ENCODE peak calls at places on chromosomes 1 and 21, in six cellular contexts. One of them, this sample, is unnamed.

GRCh38 chr1:70386121-70386520 is 24.9 kb upstream of the CTH start:
- DNase-seq in sigmoid colon: no peak
- DNase-seq in retinal pigment epithelial cell: no peak
- DNase-seq in PC-3: peak; percentile 87
- DNase-seq in CD8-positive, alpha-beta T cell: no peak
- DNase-seq in AG10803: no peak
- DNase-seq in this sample: no peak

GRCh38 chr1:19866758-19867157 is 15.4 kb upstream of the OTUD3 start:
- DNase-seq in sigmoid colon: no peak
- DNase-seq in CD8-positive, alpha-beta T cell: no peak
- DNase-seq in AG10803: peak; percentile 50
- DNase-seq in PC-3: peak; percentile 80
- DNase-seq in retinal pigment epithelial cell: no peak
- DNase-seq in this sample: no peak

GRCh38 chr1:170805957-170806662 is 129.2 kb upstream of the MROH9 start:
- DNase-seq in sigmoid colon: no peak
- DNase-seq in CD8-positive, alpha-beta T cell: no peak
- DNase-seq in PC-3: no peak
- DNase-seq in retinal pigment epithelial cell: peak; percentile 54
- DNase-seq in AG10803: peak; percentile 18
- DNase-seq in this sample: no peak

GRCh38 chr1:205542367-205542766 is 37.9 kb downstream of the CDK18 start:
- DNase-seq in CD8-positive, alpha-beta T cell: no peak
- DNase-seq in PC-3: no peak
- DNase-seq in retinal pigment epithelial cell: no peak
- DNase-seq in AG10803: no peak
- DNase-seq in sigmoid colon: no peak
- DNase-seq in this sample: no peak

GRCh38 chr1:41862411-41863221 is 56.1 kb downstream of the HIVEP3 start:
- DNase-seq in retinal pigment epithelial cell: peak; percentile 67
- DNase-seq in sigmoid colon: no peak
- DNase-seq in AG10803: peak; percentile 83
- DNase-seq in PC-3: peak; percentile 96
- DNase-seq in CD8-positive, alpha-beta T cell: no peak
- DNase-seq in this sample: peak; percentile 47

GRCh38 chr1:201617157-201617556 is 78.2 kb downstream of the NAV1 start:
- DNase-seq in retinal pigment epithelial cell: no peak
- DNase-seq in CD8-positive, alpha-beta T cell: no peak
- DNase-seq in AG10803: no peak
- DNase-seq in PC-3: no peak
- DNase-seq in sigmoid colon: no peak
- DNase-seq in this sample: no peak

GRCh38 chr1:32362474-32363313 is at the start of the genes FAM229A and TSSK3:
- DNase-seq in AG10803: no peak
- DNase-seq in retinal pigment epithelial cell: no peak
- DNase-seq in PC-3: no peak
- DNase-seq in sigmoid colon: no peak
- DNase-seq in CD8-positive, alpha-beta T cell: no peak
- DNase-seq in this sample: no peak

GRCh38 chr1:203286161-203286984 is 18.9 kb upstream of the BTG2 start:
- DNase-seq in retinal pigment epithelial cell: no peak
- DNase-seq in sigmoid colon: no peak
- DNase-seq in CD8-positive, alpha-beta T cell: no peak
- DNase-seq in AG10803: no peak
- DNase-seq in PC-3: no peak
- DNase-seq in this sample: no peak

GRCh38 chr1:160876311-160876710 is 8.7 kb downstream of the ITLN1 start:
- DNase-seq in retinal pigment epithelial cell: no peak
- DNase-seq in CD8-positive, alpha-beta T cell: no peak
- DNase-seq in PC-3: no peak
- DNase-seq in sigmoid colon: no peak
- DNase-seq in AG10803: no peak
- DNase-seq in this sample: no peak

GRCh38 chr1:42214447-42214871 is 49.9 kb upstream of the GUCA2A start:
- DNase-seq in CD8-positive, alpha-beta T cell: no peak
- DNase-seq in AG10803: peak; percentile 66
- DNase-seq in PC-3: peak; percentile 71
- DNase-seq in retinal pigment epithelial cell: peak; percentile 90
- DNase-seq in sigmoid colon: no peak
- DNase-seq in this sample: peak; percentile 50

GRCh38 chr1:90488451-90488850 is 228.7 kb downstream of the BARHL2 start:
- DNase-seq in CD8-positive, alpha-beta T cell: no peak
- DNase-seq in retinal pigment epithelial cell: no peak
- DNase-seq in AG10803: peak; percentile 3
- DNase-seq in PC-3: peak; percentile 5
- DNase-seq in sigmoid colon: no peak
- DNase-seq in this sample: no peak

GRCh38 chr1:214446772-214447556 is 104.4 kb downstream of the PTPN14 start:
- DNase-seq in AG10803: peak; percentile 96
- DNase-seq in retinal pigment epithelial cell: peak; percentile 71
- DNase-seq in PC-3: peak; percentile 99
- DNase-seq in CD8-positive, alpha-beta T cell: no peak
- DNase-seq in sigmoid colon: no peak
- DNase-seq in this sample: peak; percentile 83

GRCh38 chr1:159714529-159714928 is at the start of gene CRP:
- DNase-seq in AG10803: no peak
- DNase-seq in PC-3: no peak
- DNase-seq in retinal pigment epithelial cell: no peak
- DNase-seq in CD8-positive, alpha-beta T cell: no peak
- DNase-seq in sigmoid colon: no peak
- DNase-seq in this sample: no peak

GRCh38 chr21:35400233-35400939 is 351.3 kb upstream of the RUNX1 start:
- DNase-seq in retinal pigment epithelial cell: peak; percentile 39
- DNase-seq in PC-3: peak; percentile 90
- DNase-seq in AG10803: peak; percentile 65
- DNase-seq in sigmoid colon: no peak
- DNase-seq in CD8-positive, alpha-beta T cell: peak; percentile 2
- DNase-seq in this sample: peak; percentile 35

GRCh38 chr1:235070819-235071218 is 57.8 kb downstream of the TOMM20 start:
- DNase-seq in PC-3: no peak
- DNase-seq in sigmoid colon: no peak
- DNase-seq in retinal pigment epithelial cell: no peak
- DNase-seq in AG10803: no peak
- DNase-seq in CD8-positive, alpha-beta T cell: no peak
- DNase-seq in this sample: no peak

GRCh38 chr1:64941466-64942117 is 24.8 kb downstream of the JAK1 start:
- DNase-seq in PC-3: no peak
- DNase-seq in CD8-positive, alpha-beta T cell: no peak
- DNase-seq in sigmoid colon: no peak
- DNase-seq in retinal pigment epithelial cell: no peak
- DNase-seq in AG10803: no peak
- DNase-seq in this sample: no peak

GRCh38 chr1:203153051-203153988 is 22.3 kb downstream of the MYBPH start:
- DNase-seq in retinal pigment epithelial cell: no peak
- DNase-seq in AG10803: no peak
- DNase-seq in CD8-positive, alpha-beta T cell: no peak
- DNase-seq in PC-3: no peak
- DNase-seq in sigmoid colon: no peak
- DNase-seq in this sample: no peak

GRCh38 chr1:102472524-102472923 is 475.8 kb upstream of the OLFM3 start:
- DNase-seq in PC-3: no peak
- DNase-seq in CD8-positive, alpha-beta T cell: no peak
- DNase-seq in sigmoid colon: no peak
- DNase-seq in retinal pigment epithelial cell: no peak
- DNase-seq in AG10803: no peak
- DNase-seq in this sample: no peak

GRCh38 chr1:18830596-18830995 is 28.9 kb downstream of the TAS1R2 start:
- DNase-seq in sigmoid colon: no peak
- DNase-seq in retinal pigment epithelial cell: no peak
- DNase-seq in CD8-positive, alpha-beta T cell: no peak
- DNase-seq in AG10803: no peak
- DNase-seq in PC-3: no peak
- DNase-seq in this sample: no peak

GRCh38 chr1:198904356-198904755 is 265.5 kb downstream of the PTPRC start:
- DNase-seq in CD8-positive, alpha-beta T cell: no peak
- DNase-seq in sigmoid colon: no peak
- DNase-seq in PC-3: peak; percentile 43
- DNase-seq in AG10803: peak; percentile 66
- DNase-seq in retinal pigment epithelial cell: no peak
- DNase-seq in this sample: no peak

GRCh38 chr1:198906739-198907422 is 268.0 kb downstream of the PTPRC start:
- DNase-seq in PC-3: no peak
- DNase-seq in CD8-positive, alpha-beta T cell: no peak
- DNase-seq in AG10803: no peak
- DNase-seq in retinal pigment epithelial cell: no peak
- DNase-seq in sigmoid colon: no peak
- DNase-seq in this sample: no peak

GRCh38 chr1:198909973-198910372 is 271.1 kb downstream of the PTPRC start:
- DNase-seq in AG10803: peak; percentile 21
- DNase-seq in CD8-positive, alpha-beta T cell: no peak
- DNase-seq in retinal pigment epithelial cell: no peak
- DNase-seq in PC-3: no peak
- DNase-seq in sigmoid colon: no peak
- DNase-seq in this sample: no peak

GRCh38 chr1:198908995-198909394 is 270.2 kb downstream of the PTPRC start:
- DNase-seq in AG10803: peak; percentile 59
- DNase-seq in sigmoid colon: no peak
- DNase-seq in PC-3: no peak
- DNase-seq in CD8-positive, alpha-beta T cell: no peak
- DNase-seq in retinal pigment epithelial cell: no peak
- DNase-seq in this sample: no peak

GRCh38 chr1:198907423-198907746 is 268.5 kb downstream of the PTPRC start:
- DNase-seq in PC-3: no peak
- DNase-seq in retinal pigment epithelial cell: no peak
- DNase-seq in sigmoid colon: no peak
- DNase-seq in AG10803: no peak
- DNase-seq in CD8-positive, alpha-beta T cell: no peak
- DNase-seq in this sample: no peak
- TF ChIP-seq CTCF in PC-3: no peak
- TF ChIP-seq CTCF in retinal pigment epithelial cell: no peak
- TF ChIP-seq CTCF in sigmoid colon: no peak
- TF ChIP-seq CTCF in AG10803: no peak
- TF ChIP-seq CTCF in CD8-positive, alpha-beta T cell: peak; percentile 29
- TF ChIP-seq CTCF in this sample: no peak

DNA sequence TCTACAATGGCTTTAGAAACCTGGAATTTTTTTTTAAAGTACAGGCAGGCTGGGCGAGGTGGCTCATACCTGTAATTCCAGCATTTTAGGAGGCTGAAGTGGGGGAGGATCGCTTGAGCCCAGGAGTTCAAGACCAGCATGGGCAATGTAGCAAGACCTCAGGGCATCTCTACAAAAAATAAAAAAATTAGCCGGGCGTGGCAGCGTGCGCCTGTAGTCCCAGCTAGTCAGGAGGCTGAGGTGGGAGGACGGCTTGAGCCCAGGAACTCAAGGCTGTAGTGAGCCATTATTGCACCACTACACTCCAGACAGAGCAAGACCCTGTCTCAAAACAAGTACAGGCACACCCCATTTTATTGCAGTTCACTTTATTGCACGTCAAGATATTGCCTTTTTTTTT is 4.8 kb downstream of the HES2 start:
- DNase-seq in CD8-positive, alpha-beta T cell: no peak
- DNase-seq in PC-3: no peak
- DNase-seq in sigmoid colon: no peak
- DNase-seq in AG10803: no peak
- DNase-seq in retinal pigment epithelial cell: no peak
- DNase-seq in this sample: no peak
- H3K4me3 ChIP-seq in CD8-positive, alpha-beta T cell: no peak overlapping the region
- H3K4me3 ChIP-seq in PC-3: no peak overlapping the region
- H3K4me3 ChIP-seq in sigmoid colon: no peak overlapping the region
- H3K4me3 ChIP-seq in AG10803: no peak overlapping the region
- H3K4me3 ChIP-seq in retinal pigment epithelial cell: no peak overlapping the region
- H3K4me3 ChIP-seq in this sample: peak overlapping the region; percentile 37

DNA sequence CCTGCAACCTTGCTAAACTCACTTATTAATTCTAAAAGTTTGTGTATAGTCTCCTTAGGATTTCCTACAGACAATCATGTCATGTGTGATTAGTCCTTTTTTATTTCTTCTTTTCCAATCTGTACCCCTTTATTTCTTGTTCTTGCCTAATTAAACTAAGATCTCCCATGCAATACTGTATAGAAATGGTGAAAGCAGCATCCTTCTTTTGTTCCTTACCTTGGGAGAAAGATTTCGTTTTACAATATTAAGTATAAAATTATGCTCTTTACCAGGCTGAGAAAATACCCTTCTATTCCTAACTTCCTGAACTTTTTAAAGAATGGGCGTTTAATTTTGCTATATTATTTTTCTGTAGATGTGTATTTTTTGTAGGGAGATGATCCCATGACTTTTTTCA is 7.6 kb upstream of the COL18A1 start:
- DNase-seq in CD8-positive, alpha-beta T cell: no peak
- DNase-seq in sigmoid colon: no peak
- DNase-seq in retinal pigment epithelial cell: no peak
- DNase-seq in AG10803: no peak
- DNase-seq in PC-3: no peak
- DNase-seq in this sample: no peak
- TF ChIP-seq CTCF in CD8-positive, alpha-beta T cell: no peak
- TF ChIP-seq CTCF in sigmoid colon: no peak
- TF ChIP-seq CTCF in retinal pigment epithelial cell: no peak
- TF ChIP-seq CTCF in AG10803: no peak
- TF ChIP-seq CTCF in PC-3: no peak
- TF ChIP-seq CTCF in this sample: no peak

DNA sequence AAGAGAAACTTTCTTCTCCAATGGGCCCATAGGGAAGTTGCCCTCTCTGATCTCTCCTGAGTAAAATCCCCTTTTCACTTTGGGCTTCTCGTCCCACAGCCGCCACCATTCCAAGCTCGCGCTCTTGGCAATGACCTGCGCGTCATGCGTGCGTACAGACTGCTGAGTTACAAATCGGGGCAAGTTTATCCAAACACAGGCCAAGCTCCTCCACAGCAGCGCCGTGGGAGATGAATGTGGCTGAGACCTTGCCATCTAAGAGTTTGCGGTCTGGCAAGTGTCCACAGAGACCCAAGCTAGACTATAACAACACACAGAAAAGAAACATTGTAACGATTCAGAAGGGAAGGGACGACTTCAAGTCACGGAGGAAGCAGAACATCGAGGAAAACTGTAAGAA is 116.3 kb upstream of the SOD1 start:
- DNase-seq in CD8-positive, alpha-beta T cell: no peak
- DNase-seq in retinal pigment epithelial cell: no peak
- DNase-seq in sigmoid colon: no peak
- DNase-seq in AG10803: no peak
- DNase-seq in PC-3: no peak
- DNase-seq in this sample: no peak
- H3K4me3 ChIP-seq in CD8-positive, alpha-beta T cell: no peak overlapping the region
- H3K4me3 ChIP-seq in retinal pigment epithelial cell: no peak overlapping the region
- H3K4me3 ChIP-seq in sigmoid colon: no peak overlapping the region
- H3K4me3 ChIP-seq in AG10803: no peak overlapping the region
- H3K4me3 ChIP-seq in PC-3: no peak overlapping the region
- H3K4me3 ChIP-seq in this sample: no peak overlapping the region